ENCODE peak calls at places on chromosomes 5 and 9, in nine cellular contexts. K is H1; V is choroid plexus epithelial cell; X is activated T-cell treated with anti-CD3 and anti-CD28 coated beads for 24 hours; D is activated CD4-positive, alpha-beta T cell treated with anti-CD3 and anti-CD28 coated beads for 48 hours; Q is suprapubic skin; U is GM12865; T is HuH-7; C is HT-29. A is an unnamed sample.
A peak's percentile ranks its signal among the peaks of the same experiment; 100 is the strongest.

GRCh38 chr5:178199581-178200434 is 4.5 kb upstream of the HNRNPAB start:
- DNase-seq in K (no peak), C (no peak), U (no peak), V (no peak), X (no peak), Q (peak; percentile 49), D (no peak), T (no peak), A (no peak)

GRCh38 chr9:18566125-18566524 is 92.2 kb downstream of the ADAMTSL1 start:
- DNase-seq in Q (no peak), X (no peak), V (peak; percentile 82), U (no peak), D (no peak), T (no peak), K (no peak), C (no peak), A (no peak)

GRCh38 chr9:135244751-135245221 is 157.3 kb downstream of the OLFM1 start:
- DNase-seq in K (no peak), V (no peak), T (no peak), C (no peak), U (no peak), Q (no peak), X (no peak), D (no peak), A (no peak)

GRCh38 chr5:86878250-86878649 is 260.5 kb downstream of the COX7C start:
- DNase-seq in U (no peak), X (no peak), C (no peak), K (no peak), V (peak; percentile 45), T (no peak), D (no peak), Q (no peak), A (no peak)

GRCh38 chr5:56099346-56099745 is 104.6 kb upstream of the IL6ST start:
- DNase-seq in U (no peak), C (no peak), V (peak; percentile 87), D (no peak), X (no peak), Q (no peak), K (no peak), T (no peak), A (no peak)

GRCh38 chr9:120439147-120439546 is 140.8 kb downstream of the CDK5RAP2 start:
- DNase-seq in C (peak; percentile 12), Q (no peak), D (peak; percentile 36), V (peak; percentile 63), X (no peak), T (peak; percentile 51), K (no peak), U (peak; percentile 13), A (no peak)

GRCh38 chr9:125558453-125559084 is 148.4 kb downstream of the MAPKAP1 start:
- DNase-seq in Q (no peak), C (peak; percentile 80), K (peak; percentile 33), D (peak; percentile 65), X (peak; percentile 50), U (peak; percentile 85), V (peak; percentile 90), T (peak; percentile 69), A (peak; percentile 4)

GRCh38 chr5:159762921-159763320 is 153.4 kb upstream of the ADRA1B start:
- DNase-seq in D (no peak), K (no peak), U (no peak), X (no peak), T (no peak), V (no peak), Q (no peak), C (no peak), A (no peak)

GRCh38 chr5:108881133-108881532 is 133.4 kb downstream of the FER start:
- DNase-seq in X (no peak), T (no peak), V (no peak), Q (no peak), D (no peak), C (no peak), K (no peak), U (no peak), A (no peak)

A was measured in activated T-helper 1 cell treated with Interleukin-2 at 50 U/mL for 16 hours.